ENCODE peak calls at places on chromosomes 6 and 20, in four cellular contexts. G, Q, S and C are unnamed samples.

GRCh38 chr6:118775381-118775780 is 118.6 kb upstream of the ASF1A start:
- DNase-seq in G (no peak), S (no peak), Q (no peak), C (no peak)

GRCh38 chr20:5000263-5001173 is 792 bp downstream of the SLC23A2 start:
- DNase-seq in Q (no peak), S (peak), G (peak), C (peak)

GRCh38 chr6:16473908-16474791 is 235.8 kb downstream of the GMPR start:
- DNase-seq in Q (no peak), G (no peak), S (no peak), C (no peak)

GRCh38 chr6:139129284-139129683 is 5.6 kb upstream of the HECA start:
- DNase-seq in G (no peak), Q (no peak), S (no peak), C (no peak)

GRCh38 chr6:126040826-126041225 is 54.5 kb downstream of the TRMT11 start:
- DNase-seq in Q (no peak), G (no peak), S (no peak), C (no peak)

GRCh38 chr6:160285541-160286105 is 27.0 kb upstream of the SLC22A2 start:
- DNase-seq in S (no peak), G (no peak), Q (no peak), C (peak)

GRCh38 chr6:16257999-16258708 is 19.8 kb downstream of the GMPR start:
- DNase-seq in G (no peak), S (no peak), Q (peak), C (peak)

GRCh38 chr6:54070025-54070424 is 41.2 kb upstream of the MLIP start:
- DNase-seq in S (no peak), Q (no peak), G (no peak), C (no peak)

GRCh38 chr20:31663838-31664695 is 26.4 kb downstream of the COX4I2 start:
- DNase-seq in S (no peak), G (no peak), Q (peak), C (peak)

GRCh38 chr6:72643214-72643613 is 21.4 kb downstream of the KCNQ5 start:
- DNase-seq in G (no peak), Q (no peak), S (no peak), C (no peak)

GRCh38 chr20:39777610-39778009 is 815.5 kb downstream of the DHX35 start:
- DNase-seq in S (no peak), G (no peak), Q (no peak), C (no peak)

GRCh38 chr6:99192561-99192960 is 156.9 kb downstream of the FAXC start:
- DNase-seq in G (no peak), S (no peak), Q (no peak), C (no peak)

GRCh38 chr20:37526238-37526838 is 1.3 kb downstream of the BLCAP start:
- DNase-seq in G (peak), S (no peak), Q (no peak), C (peak)

GRCh38 chr20:2065111-2065510 is 36.5 kb upstream of the STK35 start:
- DNase-seq in Q (no peak), G (no peak), S (no peak), C (no peak)

GRCh38 chr6:130975325-130975724 is 87.7 kb downstream of the EPB41L2 start:
- DNase-seq in S (no peak), Q (no peak), G (no peak), C (no peak)

GRCh38 chr6:161272600-161273355 is 1.1 kb downstream of the AGPAT4 start:
- DNase-seq in G (peak), S (no peak), Q (no peak), C (peak)

GRCh38 chr20:41572010-41572572 is 46.1 kb downstream of the CHD6 start:
- DNase-seq in G (no peak), S (no peak), Q (no peak), C (no peak)

GRCh38 chr20:33687370-33687915 is 1.3 kb upstream of the E2F1 start:
- DNase-seq in G (no peak), Q (no peak), S (no peak), C (no peak)

GRCh38 chr6:2725999-2726567 is 24.6 kb downstream of the MYLK4 start:
- DNase-seq in S (no peak), G (no peak), Q (no peak), C (peak)

GRCh38 chr20:31602779-31603441 is 2.2 kb upstream of the ID1 start:
- DNase-seq in Q (no peak), G (no peak), S (no peak), C (no peak)

GRCh38 chr6:143037470-143037869 is 23.2 kb upstream of the AIG1 start:
- DNase-seq in Q (no peak), G (peak), S (no peak), C (no peak)

GRCh38 chr20:52242237-52243230 is 51.0 kb upstream of the ZFP64 start:
- DNase-seq in G (peak), Q (no peak), S (no peak), C (peak)

GRCh38 chr6:35058041-35058675 is 83.0 kb downstream of the TCP11 start:
- DNase-seq in G (peak), S (no peak), Q (no peak), C (no peak)

GRCh38 chr6:14754636-14755513 is 491.0 kb upstream of the JARID2 start:
- DNase-seq in S (no peak), Q (no peak), G (no peak), C (no peak)

GRCh38 chr6:72760130-72760793 is 138.4 kb downstream of the KCNQ5 start:
- DNase-seq in G (no peak), Q (no peak), S (no peak), C (no peak)

GRCh38 chr20:50067018-50067417 is 45.9 kb downstream of the UBE2V1 start:
- DNase-seq in G (no peak), Q (no peak), S (no peak), C (no peak)

GRCh38 chr20:38218566-38218885 is 42.0 kb downstream of the KIAA1755 start:
- DNase-seq in Q (no peak), G (no peak), S (no peak), C (no peak)

GRCh38 chr6:117776441-117776840 is 101.2 kb downstream of the NUS1 start:
- DNase-seq in G (no peak), S (no peak), Q (no peak), C (peak)

GRCh38 chr20:50438986-50439407 is 71.2 kb upstream of the PTPN1 start:
- DNase-seq in S (no peak), G (no peak), Q (no peak), C (peak)

GRCh38 chr6:157682856-157683481 is 140.1 kb upstream of the SNX9 start:
- DNase-seq in Q (no peak), S (no peak), G (no peak), C (no peak)

GRCh38 chr6:133977983-133978895 is 25.2 kb downstream of the TBPL1 start:
- DNase-seq in G (no peak), Q (no peak), S (no peak), C (no peak)

GRCh38 chr6:15715060-15715459 is 52.2 kb upstream of the DTNBP1 start:
- DNase-seq in S (no peak), Q (no peak), G (no peak), C (no peak)

GRCh38 chr6:162181741-162182401 is 545.7 kb downstream of the PRKN start:
- DNase-seq in G (no peak), S (no peak), Q (no peak), C (no peak)

GRCh38 chr20:41183391-41183790 is 46.0 kb downstream of the PLCG1 start:
- DNase-seq in S (no peak), G (no peak), Q (no peak), C (no peak)

GRCh38 chr6:167849846-167850459 is 23.2 kb downstream of the AFDN start:
- DNase-seq in G (peak), Q (no peak), S (no peak), C (peak)

GRCh38 chr6:32118782-32119628 is 9.0 kb downstream of the ATF6B start:
- DNase-seq in Q (peak), S (peak), G (peak), C (peak)

GRCh38 chr20:54681869-54682268 is 206.5 kb downstream of the DOK5 start:
- DNase-seq in Q (no peak), S (no peak), G (peak), C (no peak)